ENCODE peak calls at places on chromosomes 3 and 15, in four cellular contexts. One of them, this sample, is unnamed.
A peak's percentile ranks its signal among the peaks of the same experiment; 100 is the strongest.

GRCh38 chr15:77030928-77031375 is 36.0 kb downstream of the PSTPIP1 start:
- DNase-seq in stomach: peak; percentile 16
- DNase-seq in tibial nerve: peak; percentile 5
- DNase-seq in IMR-90: no peak
- DNase-seq in this sample: peak; percentile 10

GRCh38 chr3:195257454-195258448 is 13.2 kb downstream of the XXYLT1 start:
- DNase-seq in stomach: no peak
- DNase-seq in tibial nerve: no peak
- DNase-seq in IMR-90: peak; percentile 39
- DNase-seq in this sample: no peak

GRCh38 chr15:81003023-81003350 is 2.3 kb downstream of the TLNRD1 start:
- DNase-seq in stomach: no peak
- DNase-seq in tibial nerve: no peak
- DNase-seq in IMR-90: no peak
- DNase-seq in this sample: no peak

GRCh38 chr15:72338617-72339321 is 18.8 kb upstream of the CELF6 start:
- DNase-seq in stomach: no peak
- DNase-seq in tibial nerve: no peak
- DNase-seq in IMR-90: peak; percentile 93
- DNase-seq in this sample: peak; percentile 37

GRCh38 chr3:177321819-177322218 is 124.5 kb upstream of the TBL1XR1 start:
- DNase-seq in stomach: no peak
- DNase-seq in tibial nerve: no peak
- DNase-seq in IMR-90: no peak
- DNase-seq in this sample: no peak

GRCh38 chr3:52986938-52987337 is 58.9 kb downstream of the SFMBT1 start:
- DNase-seq in stomach: no peak
- DNase-seq in tibial nerve: no peak
- DNase-seq in IMR-90: peak; percentile 70
- DNase-seq in this sample: peak; percentile 8

GRCh38 chr15:95326689-95327525 is 1003.6 kb upstream of the NR2F2 start:
- DNase-seq in stomach: no peak
- DNase-seq in tibial nerve: peak; percentile 50
- DNase-seq in IMR-90: no peak
- DNase-seq in this sample: no peak

GRCh38 chr3:183315739-183316138 is 62.7 kb downstream of the B3GNT5 start:
- DNase-seq in stomach: no peak
- DNase-seq in tibial nerve: no peak
- DNase-seq in IMR-90: no peak
- DNase-seq in this sample: no peak

GRCh38 chr15:71686221-71687050 is 123.9 kb upstream of the NR2E3 start:
- DNase-seq in stomach: no peak
- DNase-seq in tibial nerve: no peak
- DNase-seq in IMR-90: no peak
- DNase-seq in this sample: no peak

GRCh38 chr15:90644526-90644925 is 72.6 kb upstream of the BLM start:
- DNase-seq in stomach: no peak
- DNase-seq in tibial nerve: no peak
- DNase-seq in IMR-90: no peak
- DNase-seq in this sample: no peak

GRCh38 chr3:102069211-102069662 is 219.9 kb downstream of the NFKBIZ start:
- DNase-seq in stomach: no peak
- DNase-seq in tibial nerve: no peak
- DNase-seq in IMR-90: peak; percentile 91
- DNase-seq in this sample: peak; percentile 32

GRCh38 chr15:25391971-25392733 is 46.7 kb downstream of the UBE3A start:
- DNase-seq in stomach: no peak
- DNase-seq in tibial nerve: no peak
- DNase-seq in IMR-90: peak; percentile 83
- DNase-seq in this sample: no peak

GRCh38 chr3:184295771-184296170 is 3.3 kb upstream of the PSMD2 start:
- DNase-seq in stomach: no peak
- DNase-seq in tibial nerve: no peak
- DNase-seq in IMR-90: no peak
- DNase-seq in this sample: no peak

GRCh38 chr15:71051539-71051938 is 63.7 kb upstream of the THSD4 start:
- DNase-seq in stomach: no peak
- DNase-seq in tibial nerve: no peak
- DNase-seq in IMR-90: peak; percentile 94
- DNase-seq in this sample: no peak

GRCh38 chr3:194556086-194557056 is 69.6 kb upstream of the ATP13A3 start:
- DNase-seq in stomach: no peak
- DNase-seq in tibial nerve: no peak
- DNase-seq in IMR-90: peak; percentile 50
- DNase-seq in this sample: peak; percentile 52

GRCh38 chr3:125300416-125300815 is 74.7 kb downstream of the ZNF148 start:
- DNase-seq in stomach: no peak
- DNase-seq in tibial nerve: no peak
- DNase-seq in IMR-90: peak; percentile 84
- DNase-seq in this sample: no peak

DNA sequence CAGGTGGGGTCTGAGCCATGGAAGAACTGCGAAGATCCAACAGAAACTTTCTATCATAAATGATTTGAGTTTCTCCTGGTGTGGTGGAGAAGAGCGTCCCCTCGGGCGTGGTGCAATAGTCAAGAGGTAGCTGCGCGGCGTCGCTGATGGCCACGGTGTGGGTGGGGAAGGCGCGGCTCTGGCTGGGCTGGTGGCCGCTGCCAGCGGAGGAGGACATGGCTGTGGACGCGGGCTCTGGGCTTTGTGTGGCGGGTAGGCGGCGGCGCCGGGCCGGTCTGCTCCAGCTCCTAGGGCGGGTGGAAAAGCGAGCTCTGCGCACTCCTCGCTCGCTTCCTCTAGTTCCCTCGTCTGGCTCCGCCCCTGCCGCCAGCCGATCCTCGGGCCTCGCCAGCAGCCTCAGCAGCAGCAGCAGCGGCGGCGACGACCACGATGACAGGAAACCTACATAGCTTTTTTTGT is 5.9 kb downstream of the STARD9 start:
- DNase-seq in stomach: peak; percentile 88
- DNase-seq in tibial nerve: peak; percentile 73
- DNase-seq in IMR-90: peak; percentile 68
- DNase-seq in this sample: peak; percentile 90
- TF ChIP-seq POLR2A in stomach: no peak
- TF ChIP-seq POLR2A in tibial nerve: peak; percentile 43
- TF ChIP-seq POLR2A in IMR-90: no peak
- TF ChIP-seq POLR2A in this sample: peak; percentile 69

GRCh38 chr3:11499144-11499543 is 144.6 kb downstream of the VGLL4 start:
- DNase-seq in stomach: no peak
- DNase-seq in tibial nerve: no peak
- DNase-seq in IMR-90: peak; percentile 98
- DNase-seq in this sample: no peak

GRCh38 chr3:11498646-11499045 is 145.1 kb downstream of the VGLL4 start:
- DNase-seq in stomach: peak; percentile 91
- DNase-seq in tibial nerve: no peak
- DNase-seq in IMR-90: peak; percentile 78
- DNase-seq in this sample: peak; percentile 87

GRCh38 chr3:11498174-11498573 is 145.5 kb downstream of the VGLL4 start:
- DNase-seq in stomach: no peak
- DNase-seq in tibial nerve: no peak
- DNase-seq in IMR-90: no peak
- DNase-seq in this sample: no peak

GRCh38 chr3:11494131-11494916 is 149.4 kb downstream of the VGLL4 start:
- DNase-seq in stomach: no peak
- DNase-seq in tibial nerve: no peak
- DNase-seq in IMR-90: no peak
- DNase-seq in this sample: no peak

GRCh38 chr3:11495948-11496557 is 147.7 kb downstream of the VGLL4 start:
- DNase-seq in stomach: peak; percentile 51
- DNase-seq in tibial nerve: no peak
- DNase-seq in IMR-90: no peak
- DNase-seq in this sample: peak; percentile 39
- TF ChIP-seq POLR2A in stomach: no peak
- TF ChIP-seq POLR2A in tibial nerve: no peak
- TF ChIP-seq POLR2A in IMR-90: no peak
- TF ChIP-seq POLR2A in this sample: no peak

GRCh38 chr15:82047493-82048446 is 2.0 kb upstream of the MEX3B start:
- DNase-seq in stomach: no peak
- DNase-seq in tibial nerve: peak; percentile 18
- DNase-seq in IMR-90: peak; percentile 32
- DNase-seq in this sample: no peak

GRCh38 chr15:82045179-82045891 is 483 bp downstream of the MEX3B start:
- DNase-seq in stomach: no peak
- DNase-seq in tibial nerve: peak; percentile 22
- DNase-seq in IMR-90: peak; percentile 54
- DNase-seq in this sample: peak; percentile 38

GRCh38 chr15:82044373-82045178 is 1.2 kb downstream of the MEX3B start:
- DNase-seq in stomach: no peak
- DNase-seq in tibial nerve: peak; percentile 15
- DNase-seq in IMR-90: peak; percentile 81
- DNase-seq in this sample: peak; percentile 33

GRCh38 chr15:82046668-82047492 is 1.1 kb upstream of the MEX3B start:
- DNase-seq in stomach: peak; percentile 86
- DNase-seq in tibial nerve: peak; percentile 71
- DNase-seq in IMR-90: peak; percentile 92
- DNase-seq in this sample: peak; percentile 82

GRCh38 chr15:82045892-82046667 is at the start of gene MEX3B:
- DNase-seq in stomach: peak; percentile 88
- DNase-seq in tibial nerve: peak; percentile 86
- DNase-seq in IMR-90: peak; percentile 99
- DNase-seq in this sample: peak; percentile 92
- TF ChIP-seq POLR2A in stomach: no peak
- TF ChIP-seq POLR2A in tibial nerve: no peak
- TF ChIP-seq POLR2A in IMR-90: peak; percentile 79
- TF ChIP-seq POLR2A in this sample: no peak

GRCh38 chr3:56680054-56680453 is 3.0 kb downstream of the TASOR start:
- DNase-seq in stomach: no peak
- DNase-seq in tibial nerve: no peak
- DNase-seq in IMR-90: no peak
- DNase-seq in this sample: no peak
- TF ChIP-seq POLR2A in stomach: no peak
- TF ChIP-seq POLR2A in tibial nerve: no peak
- TF ChIP-seq POLR2A in IMR-90: no peak
- TF ChIP-seq POLR2A in this sample: no peak

This sample was measured in adrenal gland.